ENCODE peak calls at places on chromosomes 11 and 22, in four cellular contexts. T, M, U and I are unnamed samples.

GRCh38 chr22:41523464-41524221 is 20.6 kb downstream of the POLR3H start:
- DNase-seq in T (no peak), M (no peak), U (no peak), I (no peak)

GRCh38 chr11:91243065-91243464 is 981.6 kb upstream of the FAT3 start:
- DNase-seq in T (no peak), M (no peak), U (no peak), I (no peak)

GRCh38 chr22:35752172-35752832 is 34.6 kb downstream of the APOL5 start:
- DNase-seq in T (no peak), M (no peak), U (no peak), I (no peak)

GRCh38 chr11:35893796-35894475 is 49.9 kb upstream of the LDLRAD3 start:
- DNase-seq in T (no peak), M (no peak), U (no peak), I (no peak)

GRCh38 chr11:124919836-124920755 is 1.0 kb downstream of the HEPN1 start:
- DNase-seq in T (no peak), M (no peak), U (no peak), I (no peak)

GRCh38 chr22:42910221-42910942 is 53.3 kb upstream of the ARFGAP3 start:
- DNase-seq in T (no peak), M (no peak), U (no peak), I (no peak)

GRCh38 chr11:115463606-115464005 is 40.6 kb downstream of the CADM1 start:
- DNase-seq in T (no peak), M (no peak), U (no peak), I (no peak)

GRCh38 chr22:32558681-32559355 is 84.2 kb downstream of the FBXO7 start:
- DNase-seq in T (peak), M (peak), U (no peak), I (peak)

GRCh38 chr11:111531687-111532364 is 8.7 kb upstream of the LAYN start:
- DNase-seq in T (no peak), M (no peak), U (no peak), I (no peak)

GRCh38 chr22:17281026-17281809 is 62.0 kb upstream of the ADA2 start:
- DNase-seq in T (no peak), M (no peak), U (no peak), I (peak)

GRCh38 chr22:26606611-26607010 is 11.2 kb downstream of the CRYBB1 start:
- DNase-seq in T (no peak), M (no peak), U (no peak), I (no peak)

GRCh38 chr11:46513934-46514342 is 79.9 kb downstream of the AMBRA1 start:
- DNase-seq in T (peak), M (no peak), U (no peak), I (peak)

GRCh38 chr11:105582497-105582896 is 27.4 kb upstream of the GRIA4 start:
- DNase-seq in T (no peak), M (no peak), U (no peak), I (no peak)

GRCh38 chr22:48279465-48279765 is 1517.0 kb downstream of the TBC1D22A start:
- DNase-seq in T (no peak), M (no peak), U (no peak), I (no peak)

GRCh38 chr11:68962527-68963250 is 18.1 kb downstream of the MRGPRD start:
- DNase-seq in T (no peak), M (no peak), U (peak), I (peak)

GRCh38 chr11:15865212-15865987 is 490.9 kb downstream of the SOX6 start:
- DNase-seq in T (no peak), M (no peak), U (no peak), I (no peak)

GRCh38 chr11:60377737-60378136 is 595 bp upstream of the MS4A7 start:
- DNase-seq in T (no peak), M (no peak), U (no peak), I (no peak)

GRCh38 chr11:71129624-71130023 is 122.8 kb downstream of the SHANK2 start:
- DNase-seq in T (no peak), M (no peak), U (no peak), I (no peak)

GRCh38 chr11:70456921-70457532 is 58.7 kb downstream of the CTTN start:
- DNase-seq in T (no peak), M (no peak), U (peak), I (no peak)

GRCh38 chr11:26522912-26523610 is 49.0 kb downstream of the MUC15 start:
- DNase-seq in T (no peak), M (no peak), U (no peak), I (no peak)

GRCh38 chr11:87463486-87464102 is 425.9 kb downstream of the TMEM135 start:
- DNase-seq in T (no peak), M (no peak), U (no peak), I (no peak)

GRCh38 chr22:36304429-36304828 is 51.5 kb downstream of the APOL1 start:
- DNase-seq in T (no peak), M (no peak), U (no peak), I (no peak)

GRCh38 chr22:37334859-37335818 is 52.8 kb downstream of the CYTH4 start:
- DNase-seq in T (no peak), M (peak), U (no peak), I (no peak)

GRCh38 chr11:60830478-60831142 is 11.3 kb upstream of the CCDC86 start:
- DNase-seq in T (no peak), M (no peak), U (no peak), I (no peak)

GRCh38 chr11:76069061-76069460 is 137.2 kb downstream of the WNT11 start:
- DNase-seq in T (no peak), M (no peak), U (no peak), I (no peak)

GRCh38 chr11:60133917-60134316 is 45.5 kb downstream of the MS4A2 start:
- DNase-seq in T (no peak), M (no peak), U (no peak), I (no peak)

DNA sequence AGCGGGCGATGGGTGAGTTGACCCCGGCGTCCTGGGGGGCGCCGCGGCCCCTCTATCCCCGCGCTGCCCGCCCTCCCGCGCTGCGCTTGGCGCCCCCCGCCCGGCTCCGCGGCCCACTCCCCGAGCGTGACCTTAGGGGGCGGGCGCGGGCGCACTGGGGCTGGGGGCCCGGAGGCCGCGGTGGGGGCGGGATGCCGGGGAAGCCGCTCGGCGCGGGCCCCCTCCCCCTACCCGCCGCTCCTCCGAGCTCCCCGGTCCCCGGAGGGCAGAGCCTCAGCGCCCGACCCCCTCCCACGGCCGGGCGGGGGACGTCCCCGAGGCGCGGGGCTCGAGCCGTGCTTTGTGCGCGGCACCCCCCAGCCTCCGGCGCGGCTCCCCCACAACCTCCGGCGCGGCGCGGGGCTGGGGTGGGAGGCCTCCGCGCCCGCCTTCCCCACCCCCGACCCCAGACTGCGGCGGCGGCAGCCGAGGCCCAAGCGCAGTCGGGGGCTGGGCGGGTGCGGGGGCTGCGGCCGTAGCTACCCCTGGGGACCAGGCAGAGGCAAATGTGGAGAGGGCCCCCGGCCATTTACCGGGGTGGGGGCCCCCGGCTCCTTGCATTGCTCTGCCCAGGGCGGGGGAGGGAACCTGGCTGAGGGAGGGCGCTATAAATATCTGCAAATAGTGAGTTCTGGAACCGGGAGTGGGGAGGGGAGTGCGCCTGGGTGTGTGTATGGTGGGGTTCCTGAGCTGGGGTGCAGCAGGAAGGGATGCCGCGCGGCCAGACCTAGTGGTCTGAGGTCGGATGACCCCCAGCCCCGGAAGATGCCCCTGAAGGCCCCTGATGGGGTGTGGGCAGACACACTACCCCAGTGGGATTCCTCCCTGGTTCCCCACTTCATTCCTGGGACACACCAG is 982 bp downstream of the MGAT3 start:
- DNase-seq in T (no peak), M (no peak), U (no peak), I (no peak)
- H3K4me3 ChIP-seq in T (peak), M (peak), U (peak), I (peak)

GRCh38 chr11:554824-555499 is 5.6 kb downstream of the LMNTD2 start:
- DNase-seq in T (peak), M (peak), U (no peak), I (no peak)
- H3K4me3 ChIP-seq in T (peak), M (peak), U (peak), I (no peak)

GRCh38 chr11:57463596-57464342 is 3.4 kb downstream of the RTN4RL2 start:
- DNase-seq in T (no peak), M (no peak), U (no peak), I (no peak)

GRCh38 chr11:57460756-57461749 is 725 bp downstream of the RTN4RL2 start:
- DNase-seq in T (no peak), M (peak), U (no peak), I (no peak)

GRCh38 chr11:57460017-57460755 is at the start of gene RTN4RL2:
- DNase-seq in T (peak), M (peak), U (no peak), I (peak)

GRCh38 chr11:57462597-57462996 is 2.3 kb downstream of the RTN4RL2 start:
- DNase-seq in T (no peak), M (no peak), U (no peak), I (no peak)

DNA sequence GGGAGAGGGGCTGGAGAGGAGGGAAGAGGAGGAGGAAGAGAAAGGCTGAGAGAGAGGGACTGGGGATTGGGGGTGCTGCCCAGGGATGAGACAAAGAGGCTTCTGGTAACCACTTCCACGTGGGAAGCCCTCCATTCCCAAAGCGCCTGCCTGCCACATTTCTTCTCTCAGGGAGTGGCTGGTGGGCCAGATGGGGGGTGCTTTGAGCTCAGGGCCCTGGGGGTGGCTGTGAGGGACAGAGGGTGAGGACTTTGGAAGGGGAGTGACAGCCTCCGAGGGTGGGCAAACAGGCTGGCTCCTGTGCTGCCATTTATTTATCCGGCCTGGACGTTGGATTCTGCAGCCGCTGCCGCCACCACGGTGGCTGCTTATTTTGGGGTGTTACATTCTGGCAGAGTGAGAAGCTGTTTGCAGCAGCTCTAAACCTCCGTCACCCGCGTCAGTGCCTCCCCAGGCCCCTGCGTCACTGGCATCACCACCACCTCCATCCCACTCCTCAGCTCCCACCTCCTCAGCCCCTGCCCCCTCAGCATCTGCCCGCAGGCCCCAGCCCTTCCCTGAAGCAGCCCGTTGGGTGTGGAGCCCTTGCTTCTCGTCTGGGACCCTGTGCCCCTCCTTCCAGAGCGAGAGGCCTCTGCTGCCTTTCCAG is 1.6 kb downstream of the RTN4RL2 start:
- DNase-seq in T (no peak), M (no peak), U (no peak), I (no peak)
- H3K4me3 ChIP-seq in T (no peak), M (no peak), U (peak), I (no peak)

GRCh38 chr11:134276396-134277175 is 407 bp downstream of the GLB1L3 start:
- DNase-seq in T (no peak), M (no peak), U (no peak), I (no peak)
- H3K4me3 ChIP-seq in T (peak), M (peak), U (peak), I (peak)

DNA sequence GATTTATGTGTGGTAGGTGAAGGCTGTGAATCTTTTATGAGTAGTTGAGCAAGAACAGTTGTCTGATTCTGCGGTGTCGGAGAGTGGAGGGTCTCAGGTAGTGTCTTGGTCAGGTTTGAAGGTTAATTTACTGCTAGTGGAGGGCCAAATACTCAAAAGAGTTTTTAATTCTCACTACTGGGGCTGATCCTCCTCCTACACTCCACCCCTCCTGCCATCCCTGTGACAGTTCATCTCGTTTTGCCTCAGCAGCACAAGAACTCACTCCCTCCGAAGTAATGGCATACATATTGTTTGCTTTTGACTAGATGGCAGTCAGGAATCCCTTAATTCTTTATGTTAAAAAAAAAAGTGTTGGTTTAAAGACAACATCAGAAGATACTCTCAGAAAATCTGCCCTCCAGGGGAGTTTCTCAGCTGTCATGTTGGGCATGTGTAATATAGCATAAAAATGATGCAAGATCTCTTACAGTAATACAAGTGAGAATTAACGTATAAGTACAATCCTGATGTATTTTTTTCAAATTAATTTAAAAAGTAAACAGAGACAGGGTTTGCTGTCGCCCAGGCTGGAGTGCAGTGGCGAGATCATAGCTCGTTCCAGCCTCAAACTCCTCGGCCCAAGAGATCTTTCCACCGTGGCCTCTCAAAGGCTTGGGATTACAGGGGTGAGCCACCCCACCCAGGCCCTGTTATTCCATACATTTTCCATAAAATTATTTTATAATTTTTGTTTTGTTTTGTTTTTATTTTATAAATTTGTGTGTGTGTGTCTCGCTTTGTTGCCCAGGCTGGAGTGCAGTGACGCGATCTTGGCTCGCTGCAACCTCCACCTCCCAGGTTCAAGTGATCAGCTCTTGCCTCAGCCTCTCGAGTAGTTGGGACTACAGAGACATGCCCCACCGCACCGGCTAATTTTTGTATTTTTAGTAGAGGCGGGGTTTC is 1.3 kb downstream of the FAR1 start:
- DNase-seq in T (no peak), M (no peak), U (no peak), I (no peak)
- H3K4me3 ChIP-seq in T (peak), M (peak), U (peak), I (peak)

GRCh38 chr11:130162733-130163132 is 3.2 kb downstream of the ST14 start:
- DNase-seq in T (no peak), M (peak), U (no peak), I (no peak)

GRCh38 chr11:130159657-130160459 is at the start of gene ST14:
- DNase-seq in T (no peak), M (peak), U (no peak), I (no peak)

GRCh38 chr11:130159139-130159538 is 443 bp upstream of the ST14 start:
- DNase-seq in T (no peak), M (no peak), U (no peak), I (no peak)

GRCh38 chr11:130161441-130161840 is 1.9 kb downstream of the ST14 start:
- DNase-seq in T (no peak), M (no peak), U (no peak), I (no peak)

GRCh38 chr11:130160460-130161090 is 993 bp downstream of the ST14 start:
- DNase-seq in T (no peak), M (no peak), U (no peak), I (no peak)
- H3K4me3 ChIP-seq in T (peak), M (peak), U (peak), I (no peak)

GRCh38 chr11:8872017-8872416 is 39.0 kb upstream of the AKIP1 start:
- DNase-seq in T (no peak), M (no peak), U (no peak), I (no peak)

GRCh38 chr11:8871283-8871775 is 39.7 kb upstream of the AKIP1 start:
- DNase-seq in T (peak), M (no peak), U (no peak), I (peak)

GRCh38 chr11:8867856-8868705 is 42.9 kb upstream of the AKIP1 start:
- DNase-seq in T (no peak), M (no peak), U (no peak), I (no peak)

GRCh38 chr11:8873966-8874365 is 37.0 kb upstream of the AKIP1 start:
- DNase-seq in T (no peak), M (no peak), U (no peak), I (no peak)

DNA sequence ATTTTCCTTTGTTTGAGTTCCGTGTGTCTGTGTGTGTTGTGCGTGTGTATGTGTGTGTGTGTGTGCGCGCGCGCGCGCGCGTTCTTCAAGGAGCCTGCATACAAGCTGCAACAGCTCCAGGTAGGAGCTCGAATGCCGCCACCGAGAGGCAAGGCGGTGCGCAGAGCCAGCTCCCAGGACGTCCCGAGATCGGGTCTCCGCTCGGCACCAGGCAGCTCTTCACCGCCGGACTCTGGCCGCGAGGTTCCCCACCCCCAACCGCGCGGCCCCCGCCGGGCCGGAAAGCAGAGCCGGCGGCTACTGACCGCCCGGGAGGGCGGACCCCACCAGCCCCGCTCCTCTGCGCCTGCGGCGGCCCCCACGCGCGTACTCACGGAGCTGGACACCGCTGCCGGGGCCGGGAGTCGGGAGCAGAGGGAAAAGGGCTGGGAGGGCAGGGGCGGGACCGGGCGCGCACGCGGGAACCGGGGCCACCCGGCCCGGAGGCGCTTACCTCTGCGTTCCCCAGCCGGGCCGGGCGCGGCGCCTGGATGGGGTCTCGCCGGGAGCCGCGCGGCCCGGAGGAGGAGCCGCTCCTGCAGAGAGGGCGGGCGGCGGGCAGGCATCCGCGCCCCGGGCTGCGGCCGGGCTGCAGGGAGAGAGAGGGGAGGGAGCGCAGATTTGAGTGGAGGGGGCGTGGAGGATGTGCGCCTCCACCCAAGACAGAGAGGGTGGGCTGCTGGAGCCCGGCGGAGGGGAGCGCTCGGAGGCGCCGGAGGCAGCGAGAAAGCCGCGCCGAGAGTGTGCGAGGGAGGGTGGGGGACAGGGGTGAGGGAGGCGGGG is 40.3 kb upstream of the AKIP1 start:
- DNase-seq in T (peak), M (peak), U (peak), I (peak)
- H3K4me3 ChIP-seq in T (peak), M (peak), U (peak), I (peak)

DNA sequence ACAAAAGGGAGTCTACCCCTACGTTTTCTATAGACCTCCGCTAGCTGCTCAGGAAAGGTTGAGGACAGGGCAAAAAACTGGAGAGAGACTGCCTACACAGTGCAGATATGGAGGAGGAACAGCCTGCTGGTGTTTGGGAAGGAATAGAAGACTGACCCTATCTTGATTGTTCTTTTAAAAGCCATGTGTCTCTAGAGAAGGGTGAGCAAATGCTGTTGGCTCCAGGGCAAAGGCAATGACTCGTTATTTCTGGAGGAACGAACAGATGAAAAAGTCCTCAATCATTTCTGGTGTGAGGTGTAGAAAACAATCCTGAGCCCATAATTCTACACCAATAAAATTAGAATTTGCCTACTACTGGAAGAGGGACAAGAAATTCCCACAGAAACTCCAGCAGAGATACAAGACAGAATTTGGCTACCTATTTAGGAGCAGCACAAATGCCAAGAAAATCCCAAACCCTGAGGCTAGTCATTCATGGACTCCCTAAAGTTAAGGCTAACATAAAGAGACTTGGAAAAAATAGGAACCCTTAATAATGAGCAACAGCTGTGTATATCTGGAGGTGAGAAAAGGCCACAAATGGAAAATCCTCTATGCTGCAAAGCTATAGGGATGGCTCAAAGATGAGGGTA is 1206.3 kb upstream of the CNTN5 start:
- DNase-seq in T (no peak), M (no peak), U (no peak), I (no peak)
- H3K4me3 ChIP-seq in T (no peak), M (no peak), U (no peak), I (no peak)

GRCh38 chr11:64303109-64304031 is 2.0 kb upstream of the ESRRA start:
- DNase-seq in T (no peak), M (peak), U (no peak), I (no peak)
- H3K4me3 ChIP-seq in T (no peak), M (no peak), U (no peak), I (no peak)